ENCODE peak calls at places on chromosomes 16 and 17, in eight cellular contexts. M is NCI-H1930; Q is effector CD4-positive, alpha-beta T cell; H is NCI-H510A; X is heart right ventricle; Z is activated T-helper 1 cell treated with anti-CD3 and anti-CD28 coated beads, Interleukin-2, amount 50 U/mL, for 16 hours; P is tibial nerve; O is fibroblast of pulmonary artery. S is an unnamed sample.

GRCh38 chr17:37643829-37644228 is 583 bp upstream of the DDX52 start:
- DNase-seq in M (no peak), Q (no peak), Z (no peak), H (no peak), O (peak), X (no peak), P (no peak), S (no peak)

GRCh38 chr16:20309786-20310185 is 17.5 kb downstream of the GP2 start:
- DNase-seq in Z (no peak), Q (no peak), M (no peak), O (no peak), H (no peak), X (no peak), P (no peak), S (no peak)

GRCh38 chr16:66385415-66385814 is 18.9 kb downstream of the CDH5 start:
- DNase-seq in X (no peak), H (no peak), O (no peak), Z (no peak), P (no peak), Q (no peak), M (no peak), S (no peak)

GRCh38 chr17:17528696-17529652 is 32.8 kb upstream of the RASD1 start:
- DNase-seq in P (no peak), X (no peak), Z (no peak), Q (no peak), O (no peak), M (no peak), H (peak), S (no peak)

GRCh38 chr16:4477966-4478365 is 1.8 kb downstream of the HMOX2 start:
- DNase-seq in X (no peak), M (no peak), Z (no peak), H (no peak), Q (peak), P (peak), O (peak), S (no peak)

GRCh38 chr16:3022697-3023414 is 886 bp downstream of the HCFC1R1 start:
- DNase-seq in Z (no peak), Q (no peak), X (peak), H (no peak), M (no peak), P (no peak), O (peak), S (no peak)

GRCh38 chr17:82250868-82251500 is 22.1 kb downstream of the SLC16A3 start:
- DNase-seq in O (no peak), H (no peak), P (no peak), Z (no peak), X (no peak), M (no peak), Q (no peak), S (no peak)

GRCh38 chr16:4369006-4369766 is 2.5 kb upstream of the VASN start:
- DNase-seq in X (no peak), O (no peak), Q (no peak), Z (no peak), H (no peak), M (no peak), P (no peak), S (no peak)

GRCh38 chr16:75616541-75617010 is 6.5 kb downstream of the ADAT1 start:
- DNase-seq in X (no peak), Z (no peak), P (no peak), O (no peak), Q (no peak), H (no peak), M (no peak), S (no peak)

GRCh38 chr17:61284746-61285145 is 114.9 kb upstream of the TBX2 start:
- DNase-seq in H (no peak), X (no peak), O (no peak), Q (no peak), M (no peak), Z (no peak), P (no peak), S (no peak)

GRCh38 chr17:21171970-21172510 is 41.9 kb downstream of the TMEM11 start:
- DNase-seq in O (no peak), Q (no peak), X (no peak), H (no peak), Z (no peak), P (no peak), M (no peak), S (no peak)

GRCh38 chr17:48505788-48506187 is 25.0 kb downstream of the HOXB1 start:
- DNase-seq in O (peak), H (peak), M (peak), Z (no peak), P (no peak), Q (peak), X (no peak), S (no peak)

GRCh38 chr16:14360326-14361037 is 269.6 kb downstream of the PARN start:
- DNase-seq in O (no peak), P (no peak), Q (no peak), X (no peak), H (no peak), Z (no peak), M (no peak), S (no peak)

GRCh38 chr17:7886227-7887037 is 2.2 kb upstream of the CHD3 start:
- DNase-seq in X (peak), H (no peak), Q (peak), P (peak), M (no peak), Z (peak), O (peak), S (no peak)

GRCh38 chr16:49615606-49616005 is 240.3 kb downstream of the ZNF423 start:
- DNase-seq in X (no peak), O (no peak), P (no peak), H (no peak), M (no peak), Q (no peak), Z (no peak), S (no peak)

GRCh38 chr17:951388-952132 is 28.0 kb downstream of the NXN start:
- DNase-seq in Q (no peak), M (no peak), Z (no peak), O (peak), H (no peak), P (no peak), X (no peak), S (no peak)

GRCh38 chr17:74147966-74148365 is 55.5 kb upstream of the RPL38 start:
- DNase-seq in Q (no peak), X (no peak), Z (no peak), O (no peak), H (no peak), P (no peak), M (no peak), S (no peak)

GRCh38 chr16:49355923-49356665 is 17.5 kb upstream of the C16orf78 start:
- DNase-seq in Z (no peak), P (no peak), X (no peak), Q (no peak), O (no peak), H (no peak), M (no peak), S (no peak)

GRCh38 chr16:63038563-63039131 is 1002.4 kb upstream of the CDH8 start:
- DNase-seq in Q (no peak), O (no peak), X (no peak), M (no peak), P (no peak), H (no peak), Z (no peak), S (no peak)

GRCh38 chr17:381941-382643 is 29.5 kb upstream of the RPH3AL start:
- DNase-seq in Q (no peak), M (no peak), H (no peak), P (no peak), X (no peak), O (no peak), Z (no peak), S (no peak)

GRCh38 chr16:50310308-50311133 is 44.2 kb downstream of the ADCY7 start:
- DNase-seq in P (no peak), O (no peak), M (no peak), H (no peak), Q (no peak), Z (peak), X (no peak), S (no peak)

S was measured in GM18507.